ENCODE peak calls at places on chromosomes 12 and 14, in eight cellular contexts. E is right atrium auricular region, O is gastrocnemius medialis, S is mammary epithelial cell, C is Panc1, I is body of pancreas, N is left ventricle myocardium inferior, V is psoas muscle. P is an unnamed sample. For H3K4me1 and H3K27me3, the result is how much of the 10 kb centered on the place peaks cover.

GRCh38 chr12:112294793-112295192 is 87.4 kb downstream of the HECTD4 start:
- DNase-seq in I (no peak), O (no peak), V (no peak), E (no peak), C (no peak), N (no peak), S (no peak), P (no peak)

GRCh38 chr14:99793213-99794155 is at the start of gene EML1:
- DNase-seq in V (peak), S (peak), N (peak), E (peak), O (peak), I (peak), C (no peak), P (peak)

GRCh38 chr12:57838594-57839302 is 7.8 kb downstream of the CTDSP2 start:
- DNase-seq in I (no peak), V (no peak), C (no peak), O (no peak), N (no peak), S (no peak), E (no peak), P (no peak)

GRCh38 chr12:122726056-122726558 is 4.5 kb downstream of the HCAR1 start:
- DNase-seq in E (no peak), C (peak), V (no peak), I (no peak), N (no peak), O (no peak), S (peak), P (no peak)

GRCh38 chr12:31275491-31275890 is 50.5 kb downstream of the SINHCAF start:
- DNase-seq in C (no peak), E (no peak), O (no peak), I (no peak), N (no peak), S (no peak), V (no peak), P (no peak)

GRCh38 chr12:5173511-5174011 is 129.9 kb downstream of the KCNA5 start:
- DNase-seq in I (no peak), V (peak), C (no peak), S (no peak), O (peak), N (no peak), E (no peak), P (no peak)

GRCh38 chr14:35963209-35963608 is 137.1 kb downstream of the BRMS1L start:
- DNase-seq in V (no peak), O (no peak), E (no peak), C (no peak), S (no peak), I (no peak), N (no peak), P (no peak)

GRCh38 chr14:58639842-58640484 is 2.2 kb downstream of the DACT1 start:
- DNase-seq in S (peak), O (no peak), C (peak), N (no peak), V (no peak), I (peak), E (peak), P (no peak)

GRCh38 chr14:56422703-56423213 is 156.8 kb upstream of the TMEM260 start:
- DNase-seq in C (peak), I (peak), E (no peak), V (peak), N (peak), O (peak), S (peak), P (no peak)

DNA sequence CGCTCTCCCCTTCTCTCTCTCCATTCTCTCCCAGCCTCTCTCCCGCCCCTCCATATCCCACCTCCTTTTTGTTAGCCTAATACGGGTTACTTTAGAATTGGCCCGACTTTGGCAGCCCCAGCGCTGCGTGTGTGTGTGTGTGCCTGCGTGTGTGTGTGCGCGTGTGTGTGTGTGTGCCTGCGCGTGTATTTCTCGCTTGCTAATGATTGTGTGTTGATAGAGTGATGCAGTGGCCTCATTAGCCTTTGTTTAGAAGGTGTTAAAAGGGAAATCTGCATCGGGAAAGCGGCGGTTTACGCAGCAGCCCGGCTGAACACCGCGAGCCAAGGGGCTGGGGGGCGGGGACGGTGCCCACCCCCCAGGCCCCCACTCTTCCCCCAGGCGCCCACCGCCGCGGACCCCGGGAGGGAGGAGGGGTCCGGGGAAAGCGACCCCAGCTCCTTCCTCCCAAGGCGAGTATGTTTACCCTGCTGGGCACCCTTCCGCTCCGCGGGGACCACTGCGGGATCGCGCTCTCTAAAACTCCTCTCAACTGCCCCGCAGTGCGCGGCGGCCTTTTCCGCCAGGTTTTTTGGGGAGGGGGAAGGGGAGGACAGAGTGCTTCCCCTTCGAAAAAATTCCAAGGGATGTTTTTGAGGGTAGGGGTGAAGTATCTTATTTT is 6.8 kb upstream of the LHX5 start:
- DNase-seq in O (no peak), C (no peak), V (no peak), I (no peak), S (no peak), E (no peak), N (no peak), P (no peak)
- H3K4me1 ChIP-seq in O (under half), C (under half), V (under half), I (under half), S (under half), E (under half), N (under half), P (under half)

GRCh38 chr12:131223791-131224567 is 270.3 kb downstream of the ADGRD1 start:
- DNase-seq in V (peak), I (no peak), E (no peak), S (no peak), C (no peak), N (no peak), O (no peak), P (peak)
- H3K27me3 ChIP-seq in V (under half), I (under half), E (under half), S (under half), C (under half), N (under half), O (under half), P (under half)

GRCh38 chr14:75673345-75673744 is 12.3 kb downstream of the TTLL5 start:
- DNase-seq in V (no peak), C (no peak), N (no peak), S (no peak), E (no peak), I (no peak), O (no peak), P (no peak)

GRCh38 chr14:75672588-75673192 is 11.6 kb downstream of the TTLL5 start:
- DNase-seq in I (no peak), S (no peak), N (no peak), E (no peak), V (no peak), O (no peak), C (no peak), P (no peak)

DNA sequence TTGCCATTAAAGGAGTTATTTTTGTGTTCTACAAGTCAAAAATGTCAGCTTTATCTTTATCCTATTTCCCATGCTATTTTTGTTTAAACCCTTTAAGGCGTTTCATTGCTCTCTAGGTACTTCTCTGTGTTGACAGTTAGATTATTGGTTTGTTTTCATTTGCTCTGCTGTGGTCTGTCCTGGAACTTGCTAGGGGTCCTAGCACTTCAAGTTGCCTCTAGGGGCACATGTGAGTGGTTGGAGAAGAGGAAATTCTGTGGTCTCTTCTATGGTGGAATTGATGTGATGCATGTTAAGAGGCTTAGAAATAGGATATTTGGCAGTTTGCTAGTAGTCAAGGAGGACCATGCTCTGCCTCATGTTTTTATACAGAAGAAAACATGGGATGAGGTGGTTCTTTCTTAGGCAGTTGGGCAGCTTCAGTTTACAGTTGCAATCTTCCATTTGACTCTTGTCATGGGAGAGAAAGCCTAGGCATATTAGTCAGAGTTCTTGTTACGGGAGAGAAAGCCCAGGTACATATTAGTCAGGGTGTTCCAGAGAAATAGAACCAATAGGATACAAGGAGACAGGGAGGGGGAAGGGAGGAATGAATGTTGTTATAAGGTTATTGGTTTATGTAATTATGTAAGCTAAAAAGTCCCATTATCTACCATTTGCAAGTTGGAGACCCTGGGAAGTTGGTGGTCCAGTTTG is 14.4 kb downstream of the TTLL5 start:
- DNase-seq in C (no peak), O (no peak), S (peak), V (no peak), N (no peak), E (no peak), I (no peak), P (no peak)
- TF ChIP-seq CTCF in C (no peak), O (no peak), S (peak), V (no peak), N (no peak), E (no peak), I (no peak), P (no peak)

GRCh38 chr12:120960657-120961056 is 17.7 kb upstream of the HNF1A start:
- DNase-seq in O (no peak), V (no peak), E (no peak), I (no peak), N (no peak), S (no peak), C (no peak), P (no peak)

GRCh38 chr12:120955232-120955631 is 23.1 kb upstream of the HNF1A start:
- DNase-seq in N (no peak), I (no peak), C (no peak), O (no peak), S (peak), V (no peak), E (no peak), P (no peak)

GRCh38 chr12:120959111-120959878 is 19.0 kb upstream of the HNF1A start:
- DNase-seq in E (no peak), S (no peak), I (no peak), N (no peak), C (no peak), O (no peak), V (no peak), P (no peak)

GRCh38 chr12:120961604-120962486 is 16.5 kb upstream of the HNF1A start:
- DNase-seq in I (peak), C (no peak), E (no peak), V (no peak), O (no peak), N (peak), S (no peak), P (no peak)

DNA sequence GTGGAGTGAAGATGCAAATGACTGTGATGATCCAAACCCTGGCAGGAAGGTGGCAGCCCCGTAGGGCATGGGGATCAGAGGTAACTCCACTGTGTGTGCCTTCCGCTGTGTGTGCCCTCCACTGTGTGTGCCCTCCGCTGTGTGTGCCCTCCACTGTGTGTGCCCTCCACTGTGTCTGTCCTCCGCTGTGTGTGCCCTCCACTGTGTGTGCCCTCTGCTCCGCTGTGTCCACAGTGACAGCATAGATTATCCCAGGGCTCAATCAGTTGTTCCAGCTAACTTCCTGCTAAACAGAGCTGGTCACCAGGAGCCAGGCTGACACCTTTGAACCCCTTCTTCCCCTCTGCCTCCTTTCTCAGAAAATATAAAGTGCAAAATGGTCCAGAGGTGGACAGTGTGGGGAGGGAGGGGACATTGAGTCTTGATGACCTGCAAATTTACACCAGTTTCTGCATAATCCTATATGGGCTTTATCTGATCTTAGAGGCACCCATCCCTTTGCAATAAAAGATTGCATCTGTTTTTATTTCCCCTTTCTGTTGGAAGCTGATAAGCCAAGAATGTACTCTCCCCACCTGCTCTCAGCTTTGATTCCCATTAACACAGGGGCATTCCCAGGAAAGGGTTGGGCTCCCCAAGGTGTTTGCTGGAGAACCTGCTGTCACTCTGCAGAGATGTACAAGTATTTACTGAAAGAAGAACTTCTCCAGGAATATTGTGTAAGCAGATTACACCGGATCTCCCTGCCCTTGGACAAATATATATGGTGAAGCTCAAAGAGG is 21.6 kb upstream of the HNF1A start:
- DNase-seq in V (no peak), C (no peak), I (no peak), S (no peak), O (no peak), E (no peak), N (no peak), P (no peak)
- H3K4me1 ChIP-seq in V (under half), C (under half), I (under half), S (under half), O (under half), E (under half), N (under half), P (under half)

GRCh38 chr12:52613363-52614030 is 4.9 kb downstream of the KRT73 start:
- DNase-seq in V (no peak), C (no peak), E (peak), N (no peak), S (no peak), O (no peak), I (no peak), P (peak)
- H3K27me3 ChIP-seq in V (under half), C (under half), E (under half), N (half or more), S (under half), O (under half), I (under half), P (under half)

P was measured in upper lobe of right lung.